ENCODE peak calls at places on chromosomes 4 and X, in ten cellular contexts. U, V, R, T, N, X, I, L, W and B are unnamed samples.

GRCh38 chrX:10103023-10103422 is 53.8 kb upstream of the CLCN4 start:
- DNase-seq in U (no peak), V (no peak), R (no peak), T (no peak), N (no peak), X (no peak), I (peak; percentile 89), L (no peak), W (no peak), B (peak; percentile 94)

GRCh38 chr4:111510535-111510934 is 634.7 kb upstream of the FAM241A start:
- DNase-seq in U (no peak), V (no peak), R (peak; percentile 64), T (no peak), N (no peak), X (no peak), I (no peak), L (no peak), W (no peak), B (peak; percentile 52)

GRCh38 chr4:149706942-149707341 is 108.7 kb downstream of the IQCM start:
- DNase-seq in U (no peak), V (no peak), R (peak; percentile 62), T (no peak), N (no peak), X (no peak), I (peak; percentile 26), L (no peak), W (no peak), B (peak; percentile 51)

GRCh38 chrX:40922307-40922706 is 162.9 kb upstream of the USP9X start:
- DNase-seq in U (no peak), V (no peak), R (peak; percentile 57), T (no peak), N (no peak), X (peak; percentile 56), I (no peak), L (no peak), W (no peak), B (peak; percentile 57)

GRCh38 chr4:75653845-75654503 is 19.2 kb downstream of the G3BP2 start:
- DNase-seq in U (no peak), V (no peak), R (peak; percentile 59), T (no peak), N (no peak), X (no peak), I (no peak), L (no peak), W (no peak), B (peak; percentile 29)

GRCh38 chr4:81360722-81361121 is 111.0 kb downstream of the RASGEF1B start:
- DNase-seq in U (no peak), V (no peak), R (peak; percentile 48), T (no peak), N (no peak), X (no peak), I (no peak), L (no peak), W (no peak), B (no peak)

GRCh38 chrX:130111220-130111934 is 1.1 kb upstream of the ELF4 start:
- DNase-seq in U (no peak), V (no peak), R (peak; percentile 51), T (no peak), N (no peak), X (no peak), I (no peak), L (no peak), W (no peak), B (peak; percentile 40)

GRCh38 chr4:94491322-94491721 is 39.6 kb downstream of the PDLIM5 start:
- DNase-seq in U (no peak), V (no peak), R (peak; percentile 59), T (no peak), N (no peak), X (no peak), I (no peak), L (no peak), W (no peak), B (peak; percentile 74)

GRCh38 chrX:111759676-111760075 is 78.7 kb downstream of the ALG13 start:
- DNase-seq in U (no peak), V (no peak), R (no peak), T (no peak), N (no peak), X (no peak), I (no peak), L (no peak), W (no peak), B (no peak)

GRCh38 chrX:109281478-109282275 is 200.2 kb downstream of the GUCY2F start:
- DNase-seq in U (no peak), V (no peak), R (no peak), T (no peak), N (no peak), X (no peak), I (no peak), L (no peak), W (no peak), B (no peak)

GRCh38 chr4:148444296-148445070 is 2.3 kb upstream of the NR3C2 start:
- DNase-seq in U (no peak), V (no peak), R (peak; percentile 34), T (no peak), N (peak; percentile 46), X (no peak), I (no peak), L (peak; percentile 51), W (peak; percentile 64), B (peak; percentile 2)

GRCh38 chr4:36394352-36394903 is 113.0 kb downstream of the DTHD1 start:
- DNase-seq in U (no peak), V (no peak), R (no peak), T (no peak), N (no peak), X (peak; percentile 60), I (no peak), L (peak; percentile 11), W (no peak), B (no peak)

GRCh38 chrX:123961268-123962005 is at the start of gene STAG2:
- DNase-seq in U (peak; percentile 91), V (peak; percentile 83), R (peak; percentile 84), T (peak; percentile 36), N (peak; percentile 78), X (peak; percentile 73), I (peak; percentile 60), L (peak; percentile 73), W (peak; percentile 83), B (peak; percentile 89)

GRCh38 chr4:110005461-110006056 is 92.9 kb downstream of the EGF start:
- DNase-seq in U (peak; percentile 47), V (peak; percentile 10), R (peak; percentile 77), T (peak; percentile 41), N (no peak), X (peak; percentile 57), I (peak; percentile 28), L (no peak), W (no peak), B (peak; percentile 60)

GRCh38 chr4:76195326-76195725 is 18.3 kb downstream of the SCARB2 start:
- DNase-seq in U (no peak), V (no peak), R (no peak), T (no peak), N (no peak), X (no peak), I (no peak), L (no peak), W (no peak), B (no peak)

GRCh38 chr4:9923195-9923812 is 98.0 kb downstream of the SLC2A9 start:
- DNase-seq in U (no peak), V (no peak), R (no peak), T (no peak), N (no peak), X (no peak), I (no peak), L (no peak), W (no peak), B (no peak)

GRCh38 chr4:2411786-2412510 is 6.5 kb downstream of the ZFYVE28 start:
- DNase-seq in U (no peak), V (no peak), R (no peak), T (no peak), N (no peak), X (no peak), I (no peak), L (peak; percentile 27), W (no peak), B (no peak)